ENCODE peak calls at places on chromosomes 4 and X, in seven cellular contexts. I, T, J, F, U, Z and L are unnamed samples.

GRCh38 chr4:102789317-102789717 is 28.5 kb upstream of the MANBA start:
- DNase-seq in J (peak; percentile 52), T (no peak), Z (no peak), I (peak; percentile 40), F (peak; percentile 15), U (no peak), L (peak; percentile 43)

GRCh38 chr4:181548873-181549541 is 694.2 kb upstream of the TENM3 start:
- DNase-seq in J (peak; percentile 29), F (no peak), Z (no peak), T (peak; percentile 27), I (peak; percentile 90), U (no peak), L (peak; percentile 97)

GRCh38 chrX:109992203-109992602 is 10.7 kb upstream of the TMEM164 start:
- DNase-seq in I (no peak), J (no peak), U (no peak), Z (no peak), F (no peak), T (no peak), L (no peak)

GRCh38 chr4:19711871-19712270 is 539.8 kb upstream of the SLIT2 start:
- DNase-seq in I (no peak), Z (no peak), U (no peak), J (peak; percentile 74), F (no peak), T (peak; percentile 72), L (peak; percentile 21)

GRCh38 chr4:25834411-25835107 is 28.2 kb downstream of the SEL1L3 start:
- DNase-seq in I (no peak), Z (no peak), F (no peak), T (no peak), U (no peak), J (no peak), L (no peak)

GRCh38 chrX:31199770-31200114 is 127.9 kb upstream of the FTHL17 start:
- DNase-seq in I (no peak), T (no peak), Z (no peak), U (no peak), F (peak; percentile 48), J (no peak), L (no peak)

GRCh38 chr4:144174401-144175067 is 34.0 kb upstream of the GYPA start:
- DNase-seq in Z (no peak), J (peak; percentile 77), F (peak; percentile 74), T (peak; percentile 10), I (peak; percentile 49), U (no peak), L (peak; percentile 14)

GRCh38 chrX:141142946-141143345 is 34.0 kb downstream of the LDOC1 start:
- DNase-seq in F (no peak), I (no peak), T (no peak), U (no peak), Z (no peak), J (no peak), L (no peak)

GRCh38 chr4:125316391-125316780 is 1.6 kb downstream of the FAT4 start:
- DNase-seq in U (peak; percentile 78), J (peak; percentile 65), F (peak; percentile 57), I (no peak), T (no peak), Z (peak; percentile 65), L (no peak)

GRCh38 chr4:105520819-105521790 is 31.3 kb upstream of the ARHGEF38 start:
- DNase-seq in F (peak; percentile 63), Z (no peak), U (no peak), J (peak; percentile 51), T (no peak), I (peak; percentile 53), L (peak; percentile 10)

GRCh38 chrX:4935846-4936245 is 1222.4 kb upstream of the PRKX start:
- DNase-seq in F (no peak), U (no peak), T (no peak), J (no peak), I (no peak), Z (no peak), L (no peak)

GRCh38 chrX:638482-639131 is 8.0 kb downstream of the SHOX start:
- DNase-seq in I (no peak), J (no peak), Z (no peak), F (no peak), T (no peak), U (peak; percentile 46), L (no peak)

GRCh38 chr4:16070203-16070602 is 13.6 kb downstream of the PROM1 start:
- DNase-seq in U (no peak), J (no peak), F (no peak), T (no peak), Z (no peak), I (no peak), L (no peak)

GRCh38 chr4:8539661-8540060 is 40.5 kb upstream of the GPR78 start:
- DNase-seq in F (no peak), U (peak; percentile 38), J (no peak), Z (no peak), T (no peak), I (no peak), L (no peak)

GRCh38 chrX:19097553-19097952 is 24.7 kb downstream of the ADGRG2 start:
- DNase-seq in I (no peak), U (no peak), Z (no peak), F (no peak), T (no peak), J (no peak), L (no peak)

GRCh38 chr4:48225368-48226141 is 44.1 kb downstream of the TEC start:
- DNase-seq in I (no peak), U (no peak), Z (no peak), J (no peak), F (no peak), T (no peak), L (no peak)

GRCh38 chr4:1500231-1500965 is 94.2 kb upstream of the NKX1-1 start:
- DNase-seq in I (no peak), T (no peak), F (no peak), Z (peak; percentile 25), U (peak; percentile 63), J (no peak), L (no peak)

GRCh38 chr4:76562161-76562560 is 127.1 kb downstream of the SHROOM3 start:
- DNase-seq in J (peak; percentile 79), I (peak; percentile 68), Z (no peak), T (peak; percentile 77), U (no peak), F (no peak), L (peak; percentile 57)

GRCh38 chr4:101790521-101791188 is at the start of gene BANK1:
- DNase-seq in I (no peak), J (no peak), Z (peak; percentile 71), U (peak; percentile 96), T (no peak), F (peak; percentile 64), L (no peak)

GRCh38 chr4:156111706-156112105 is 158.0 kb upstream of the CTSO start:
- DNase-seq in T (no peak), Z (no peak), U (no peak), F (no peak), I (no peak), J (no peak), L (no peak)

GRCh38 chr4:158250321-158250720 is 40.0 kb downstream of the TMEM144 start:
- DNase-seq in J (no peak), I (no peak), T (no peak), Z (no peak), U (no peak), F (no peak), L (no peak)

GRCh38 chr4:8191136-8191747 is 7.8 kb upstream of the SH3TC1 start:
- DNase-seq in J (no peak), I (peak; percentile 70), T (no peak), U (peak; percentile 89), F (no peak), Z (peak; percentile 85), L (no peak)

GRCh38 chrX:115330498-115331138 is 41.1 kb downstream of the LUZP4 start:
- DNase-seq in Z (no peak), J (peak; percentile 71), I (peak; percentile 42), F (peak; percentile 83), U (no peak), T (no peak), L (no peak)

GRCh38 chr4:72689929-72690328 is 120.9 kb upstream of the ADAMTS3 start:
- DNase-seq in F (no peak), T (no peak), U (no peak), I (no peak), J (no peak), Z (no peak), L (no peak)

GRCh38 chrX:64152857-64153256 is 52.7 kb downstream of the AMER1 start:
- DNase-seq in T (no peak), I (no peak), F (peak; percentile 27), Z (no peak), U (no peak), J (no peak), L (no peak)

GRCh38 chrX:115968436-115969252 is 201.9 kb upstream of the AGTR2 start:
- DNase-seq in F (peak; percentile 77), U (no peak), T (no peak), J (peak; percentile 64), I (no peak), Z (peak; percentile 62), L (no peak)

GRCh38 chr4:95165926-95166524 is 382.7 kb downstream of the UNC5C start:
- DNase-seq in F (peak; percentile 87), T (no peak), I (peak; percentile 52), U (no peak), J (peak; percentile 81), Z (no peak), L (peak; percentile 31)
- H3K4me3 ChIP-seq in F (no peak overlapping the region), T (no peak overlapping the region), I (no peak overlapping the region), U (no peak overlapping the region), J (no peak overlapping the region), Z (no peak overlapping the region), L (no peak overlapping the region)

GRCh38 chrX:107742754-107743191 is 32.8 kb downstream of the TSC22D3 start:
- DNase-seq in T (no peak), Z (no peak), J (no peak), U (peak; percentile 83), I (no peak), F (no peak), L (no peak)
- H3K4me3 ChIP-seq in T (no peak overlapping the region), Z (peak overlapping the region; percentile 17), J (no peak overlapping the region), U (no peak overlapping the region), I (no peak overlapping the region), F (no peak overlapping the region), L (no peak overlapping the region)

GRCh38 chr4:121953860-121954259 is 2.0 kb upstream of the TRPC3 start:
- DNase-seq in Z (no peak), U (no peak), J (no peak), I (no peak), T (no peak), F (no peak), L (no peak)
- H3K4me3 ChIP-seq in Z (no peak overlapping the region), U (no peak overlapping the region), J (no peak overlapping the region), I (no peak overlapping the region), T (no peak overlapping the region), F (no peak overlapping the region), L (no peak overlapping the region)

DNA sequence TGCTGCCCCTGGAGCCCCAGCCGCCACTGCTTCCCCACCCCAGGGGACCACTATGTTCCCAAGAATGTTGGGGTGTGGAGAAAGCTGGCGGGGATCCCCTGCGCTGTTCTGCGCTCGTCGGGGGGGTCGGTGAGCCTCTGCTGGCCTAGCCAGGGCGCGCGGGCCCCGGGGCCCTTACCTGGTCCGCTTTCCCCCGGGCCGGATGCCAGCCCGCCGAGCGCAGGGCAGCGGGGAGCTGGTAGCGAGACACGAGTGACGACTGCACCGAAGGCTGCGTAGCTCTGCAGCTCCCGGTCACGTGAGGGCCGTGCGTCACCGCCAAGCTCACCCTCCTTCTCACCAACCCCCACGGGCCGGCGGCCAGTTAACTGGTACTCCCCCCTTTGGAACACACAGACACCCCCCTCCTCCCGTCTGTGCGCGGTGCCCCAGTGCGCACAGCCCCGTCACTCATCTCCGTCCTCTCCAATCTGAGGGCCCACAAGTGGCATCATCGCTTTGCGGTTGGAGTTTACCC is at the start of gene BEX1:
- DNase-seq in Z (peak; percentile 46), U (peak; percentile 78), F (peak; percentile 81), T (no peak), I (peak; percentile 54), J (peak; percentile 69), L (no peak)
- H3K4me3 ChIP-seq in Z (peak within 1 kb of the TSS; percentile 40), U (peak within 1 kb of the TSS; percentile 21), F (peak within 1 kb of the TSS; percentile 20), T (peak within 1 kb of the TSS; percentile 40), I (peak within 1 kb of the TSS; percentile 59), J (peak within 1 kb of the TSS; percentile 63), L (peak within 1 kb of the TSS; percentile 51)